ENCODE peak calls at places on chromosomes 1 and 21, in nine cellular contexts. C, A, B, F, U, J, E, V and R are unnamed samples.

GRCh38 chr21:26795866-26796329 is 49.3 kb downstream of the ADAMTS1 start:
- DNase-seq in C (peak), A (peak), B (peak), F (peak), U (peak), J (no peak), E (no peak), V (no peak), R (peak)

GRCh38 chr1:162218975-162219374 is 149.5 kb downstream of the NOS1AP start:
- DNase-seq in C (no peak), A (no peak), B (no peak), F (no peak), U (no peak), J (no peak), E (no peak), V (no peak), R (no peak)

GRCh38 chr21:14877581-14878228 is 187.1 kb downstream of the NRIP1 start:
- DNase-seq in C (no peak), A (no peak), B (peak), F (peak), U (peak), J (no peak), E (no peak), V (no peak), R (no peak)

GRCh38 chr1:15417365-15417934 is 7.8 kb downstream of the EFHD2 start:
- DNase-seq in C (no peak), A (no peak), B (peak), F (peak), U (peak), J (peak), E (peak), V (peak), R (peak)

GRCh38 chr1:41482001-41482765 is 2.3 kb downstream of the EDN2 start:
- DNase-seq in C (no peak), A (no peak), B (no peak), F (no peak), U (no peak), J (peak), E (no peak), V (no peak), R (peak)

GRCh38 chr1:62588000-62588399 is 9.3 kb upstream of the ANGPTL3 start:
- DNase-seq in C (no peak), A (no peak), B (no peak), F (no peak), U (peak), J (no peak), E (no peak), V (no peak), R (no peak)

GRCh38 chr1:155873860-155874259 is 14.5 kb downstream of the SYT11 start:
- DNase-seq in C (peak), A (no peak), B (no peak), F (peak), U (peak), J (no peak), E (no peak), V (no peak), R (no peak)

GRCh38 chr1:47948126-47948525 is 49.1 kb downstream of the TRABD2B start:
- DNase-seq in C (no peak), A (no peak), B (peak), F (peak), U (no peak), J (no peak), E (no peak), V (no peak), R (no peak)

GRCh38 chr1:169260478-169260877 is 107.1 kb downstream of the NME7 start:
- DNase-seq in C (no peak), A (no peak), B (no peak), F (no peak), U (no peak), J (no peak), E (no peak), V (no peak), R (no peak)

GRCh38 chr1:156692958-156693857 is 12.2 kb downstream of the CRABP2 start:
- DNase-seq in C (no peak), A (no peak), B (no peak), F (peak), U (peak), J (peak), E (no peak), V (peak), R (no peak)

GRCh38 chr1:234778215-234779159 is 168.5 kb upstream of the IRF2BP2 start:
- DNase-seq in C (no peak), A (no peak), B (no peak), F (peak), U (no peak), J (no peak), E (no peak), V (peak), R (no peak)

GRCh38 chr21:34834852-34835501 is 166.2 kb downstream of the CLIC6 start:
- DNase-seq in C (no peak), A (no peak), B (no peak), F (no peak), U (no peak), J (no peak), E (no peak), V (no peak), R (no peak)

GRCh38 chr1:110305875-110306420 is 33.2 kb upstream of the RBM15 start:
- DNase-seq in C (no peak), A (no peak), B (no peak), F (no peak), U (no peak), J (no peak), E (no peak), V (no peak), R (no peak)

GRCh38 chr21:45365186-45365607 is 39.8 kb upstream of the COL18A1 start:
- DNase-seq in C (no peak), A (no peak), B (no peak), F (no peak), U (no peak), J (no peak), E (no peak), V (no peak), R (no peak)

GRCh38 chr1:223176437-223176836 is 33.4 kb upstream of the TLR5 start:
- DNase-seq in C (no peak), A (no peak), B (no peak), F (no peak), U (no peak), J (no peak), E (no peak), V (no peak), R (no peak)

GRCh38 chr1:183694035-183694434 is 40.9 kb upstream of the APOBEC4 start:
- DNase-seq in C (no peak), A (no peak), B (no peak), F (no peak), U (no peak), J (no peak), E (no peak), V (no peak), R (no peak)

GRCh38 chr1:212190169-212190568 is 95.0 kb upstream of the PPP2R5A start:
- DNase-seq in C (no peak), A (no peak), B (no peak), F (no peak), U (no peak), J (no peak), E (no peak), V (no peak), R (no peak)

GRCh38 chr1:180643693-180644092 is 11.9 kb downstream of the XPR1 start:
- DNase-seq in C (no peak), A (no peak), B (no peak), F (no peak), U (peak), J (no peak), E (no peak), V (no peak), R (peak)

GRCh38 chr1:160646711-160647328 is at the start of gene SLAMF1:
- DNase-seq in C (no peak), A (no peak), B (no peak), F (no peak), U (no peak), J (no peak), E (no peak), V (no peak), R (no peak)

GRCh38 chr1:202162049-202162417 is 1.6 kb upstream of the PTPN7 start:
- DNase-seq in C (no peak), A (no peak), B (no peak), F (no peak), U (no peak), J (no peak), E (no peak), V (peak), R (no peak)

GRCh38 chr1:225424562-225425210 is 3.2 kb downstream of the LBR start:
- DNase-seq in C (no peak), A (no peak), B (no peak), F (no peak), U (peak), J (peak), E (no peak), V (no peak), R (no peak)

GRCh38 chr1:20735581-20736111 is 3.1 kb upstream of the SH2D5 start:
- DNase-seq in C (no peak), A (no peak), B (no peak), F (no peak), U (no peak), J (no peak), E (no peak), V (no peak), R (peak)

GRCh38 chr1:198681831-198682756 is 43.3 kb downstream of the PTPRC start:
- DNase-seq in C (peak), A (peak), B (no peak), F (peak), U (peak), J (peak), E (peak), V (peak), R (peak)

GRCh38 chr1:115677172-115677542 is 35.4 kb downstream of the VANGL1 start:
- DNase-seq in C (no peak), A (no peak), B (no peak), F (no peak), U (peak), J (no peak), E (no peak), V (no peak), R (peak)

GRCh38 chr1:11053758-11054137 is 6.1 kb downstream of the SRM start:
- DNase-seq in C (no peak), A (no peak), B (no peak), F (peak), U (no peak), J (no peak), E (no peak), V (peak), R (peak)

GRCh38 chr21:44370027-44370735 is 16.8 kb downstream of the TRPM2 start:
- DNase-seq in C (peak), A (peak), B (peak), F (peak), U (no peak), J (peak), E (no peak), V (peak), R (peak)

GRCh38 chr1:52127181-52128175 is 14.4 kb upstream of the ZFYVE9 start:
- DNase-seq in C (no peak), A (no peak), B (peak), F (peak), U (peak), J (peak), E (no peak), V (peak), R (peak)

GRCh38 chr1:214004014-214004413 is 16.2 kb downstream of the PROX1 start:
- DNase-seq in C (no peak), A (no peak), B (no peak), F (no peak), U (no peak), J (no peak), E (no peak), V (no peak), R (no peak)

GRCh38 chr1:184156521-184157395 is 105.2 kb downstream of the TSEN15 start:
- DNase-seq in C (no peak), A (no peak), B (no peak), F (no peak), U (peak), J (no peak), E (no peak), V (no peak), R (no peak)

GRCh38 chr1:167086033-167086432 is 4.1 kb downstream of the GPA33 start:
- DNase-seq in C (no peak), A (no peak), B (no peak), F (no peak), U (no peak), J (no peak), E (no peak), V (no peak), R (no peak)

GRCh38 chr1:215543191-215543606 is 23.9 kb upstream of the KCTD3 start:
- DNase-seq in C (peak), A (no peak), B (no peak), F (peak), U (peak), J (peak), E (no peak), V (no peak), R (peak)

GRCh38 chr1:152347116-152347728 is 12.6 kb downstream of the FLG2 start:
- DNase-seq in C (peak), A (peak), B (peak), F (peak), U (peak), J (peak), E (peak), V (peak), R (peak)

DNA sequence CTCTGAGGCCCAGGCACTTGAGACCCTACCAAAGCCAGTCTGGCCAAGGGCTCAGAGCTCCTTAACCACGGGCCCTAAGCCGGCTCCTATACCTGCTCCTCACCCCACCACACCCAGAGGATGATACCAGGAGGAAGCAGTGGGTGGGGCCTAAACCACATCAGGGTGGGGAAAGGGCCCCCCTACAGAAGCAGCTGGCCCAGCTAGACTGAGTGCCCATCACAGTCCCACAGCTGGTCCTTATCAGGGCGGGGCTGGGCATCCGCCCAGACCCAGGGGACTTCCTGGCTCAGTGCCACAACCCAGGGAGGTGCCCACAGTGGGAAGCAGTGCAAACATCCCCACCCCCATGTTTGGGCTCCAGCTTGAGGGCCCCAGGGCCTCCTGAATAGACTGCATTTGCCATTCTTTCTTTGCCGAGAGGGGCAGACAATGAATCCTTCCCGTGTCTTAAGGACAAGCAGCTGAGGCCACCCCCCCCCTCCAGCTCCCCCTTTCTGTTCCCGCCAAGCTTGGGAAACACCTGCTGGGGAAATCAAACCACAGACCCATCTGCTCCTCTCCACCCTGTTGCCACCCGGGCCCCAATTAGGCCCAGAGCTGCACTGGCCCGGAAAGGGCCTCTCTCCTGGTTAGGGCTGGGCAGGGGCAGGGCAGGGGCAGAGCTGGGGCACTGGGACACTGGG is 6.2 kb downstream of the E2F2 start:
- DNase-seq in C (no peak), A (no peak), B (no peak), F (no peak), U (no peak), J (peak), E (peak), V (no peak), R (no peak)
- H3K4me3 ChIP-seq in C (no peak), A (no peak), B (no peak), F (no peak), U (no peak), J (no peak), E (peak), V (no peak), R (no peak)

GRCh38 chr1:178122283-178122682 is 28.4 kb downstream of the RASAL2 start:
- DNase-seq in C (no peak), A (no peak), B (no peak), F (no peak), U (no peak), J (no peak), E (no peak), V (no peak), R (no peak)
- TF ChIP-seq CTCF in C (no peak), A (no peak), B (no peak), F (no peak), U (no peak), J (no peak), E (no peak), V (no peak), R (no peak)

DNA sequence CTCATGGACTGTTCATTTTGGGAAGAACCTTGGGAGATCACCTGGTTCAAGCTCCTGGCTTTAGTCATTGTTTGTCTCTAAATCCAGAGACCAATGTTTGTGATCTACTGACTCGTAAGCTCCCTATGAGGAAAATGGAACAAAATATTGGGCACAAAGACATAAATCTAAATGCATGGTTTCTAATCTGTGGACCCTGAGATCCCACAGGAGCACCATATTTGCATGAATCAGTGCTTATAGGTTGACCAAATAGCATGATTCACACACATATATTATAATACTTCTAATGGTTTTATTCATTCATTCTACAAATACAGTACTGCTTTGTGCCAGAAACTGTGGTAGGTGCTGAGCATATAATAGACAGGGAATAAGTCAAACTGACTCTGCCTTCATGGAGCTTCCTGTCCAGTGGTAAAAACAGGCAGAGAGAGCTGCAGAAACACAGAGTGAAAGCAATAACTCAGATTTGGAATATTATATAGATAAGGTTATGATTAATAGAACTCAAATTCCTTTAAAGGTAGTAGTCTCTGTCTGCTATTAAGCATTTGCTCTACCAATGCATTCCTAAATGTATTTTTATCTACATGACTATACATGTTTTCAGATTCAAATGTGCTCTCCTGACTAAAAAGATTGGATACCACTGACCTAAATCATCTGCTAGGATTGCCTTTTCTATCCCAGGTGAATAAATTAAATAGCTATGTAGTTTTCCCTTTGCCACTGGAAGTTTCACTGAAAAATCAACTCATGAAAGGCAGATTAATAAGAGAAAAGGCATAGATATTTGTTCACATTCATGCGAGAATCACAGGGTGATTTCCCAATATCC is 198.6 kb upstream of the CAMK1G start:
- DNase-seq in C (no peak), A (no peak), B (no peak), F (no peak), U (no peak), J (no peak), E (no peak), V (no peak), R (no peak)
- H3K4me3 ChIP-seq in C (no peak), A (no peak), B (no peak), F (no peak), U (no peak), J (no peak), E (no peak), V (no peak), R (no peak)

GRCh38 chr1:203197625-203198024 is 11.1 kb upstream of the CHI3L1 start:
- DNase-seq in C (peak), A (no peak), B (no peak), F (peak), U (peak), J (no peak), E (no peak), V (no peak), R (peak)

GRCh38 chr1:203199002-203199401 is 12.5 kb upstream of the CHI3L1 start:
- DNase-seq in C (no peak), A (no peak), B (no peak), F (no peak), U (no peak), J (no peak), E (no peak), V (no peak), R (no peak)

GRCh38 chr1:203200059-203200553 is 13.6 kb upstream of the CHI3L1 start:
- DNase-seq in C (peak), A (no peak), B (no peak), F (no peak), U (no peak), J (no peak), E (no peak), V (no peak), R (peak)

GRCh38 chr1:203199481-203200058 is 13.1 kb upstream of the CHI3L1 start:
- DNase-seq in C (no peak), A (no peak), B (no peak), F (no peak), U (no peak), J (no peak), E (no peak), V (no peak), R (no peak)

DNA sequence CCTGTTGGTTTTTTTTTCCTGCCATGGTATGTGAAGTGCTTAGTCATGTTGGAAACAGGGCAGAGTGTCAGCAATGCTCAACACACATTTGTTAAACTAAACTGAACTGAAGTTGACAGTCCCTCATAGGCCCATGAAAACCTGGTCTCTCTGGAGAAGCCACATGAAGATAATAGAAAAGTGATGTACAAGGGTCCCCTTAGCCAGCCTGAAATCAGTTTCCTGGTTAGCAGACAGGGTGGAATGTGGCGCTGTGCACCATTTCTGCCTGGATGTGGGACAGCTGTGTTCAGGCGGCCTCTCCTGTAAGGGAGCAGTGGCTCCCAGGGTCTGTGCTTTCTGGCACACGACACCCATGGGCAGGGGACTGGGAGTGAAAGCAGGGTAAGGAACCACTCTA is 9.9 kb upstream of the CHI3L1 start:
- DNase-seq in C (no peak), A (no peak), B (no peak), F (no peak), U (no peak), J (no peak), E (no peak), V (peak), R (no peak)
- TF ChIP-seq CTCF in C (peak), A (peak), B (no peak), F (no peak), U (no peak), J (no peak), E (no peak), V (peak), R (no peak)